ENCODE peak calls at places on chromosome 17, in nine cellular contexts. D is activated gamma-delta T cell treated with Interleukin-2 at 50 U/mL for 16 hours, V is RWPE2, Y is HTR-8/SVneo, Z is cardiac muscle cell, K is AG04450, H is NCI-H1417, U is aorta, Q is H54. I is an unnamed sample.

GRCh38 chr17:10699861-10700260 is 2.5 kb downstream of the ADPRM start:
- DNase-seq in D (no peak), V (no peak), Y (no peak), Z (peak; percentile 81), K (no peak), H (no peak), U (no peak), Q (no peak), I (no peak)

GRCh38 chr17:36602030-36602737 is 801 bp downstream of the MRM1 start:
- DNase-seq in D (no peak), V (peak; percentile 61), Y (no peak), Z (peak; percentile 18), K (no peak), H (peak; percentile 64), U (no peak), Q (no peak), I (no peak)

GRCh38 chr17:14622622-14623101 is 321.8 kb downstream of the HS3ST3B1 start:
- DNase-seq in D (no peak), V (no peak), Y (peak; percentile 18), Z (no peak), K (no peak), H (no peak), U (no peak), Q (no peak), I (no peak)

GRCh38 chr17:39080416-39081179 is 70.8 kb downstream of the PLXDC1 start:
- DNase-seq in D (no peak), V (no peak), Y (no peak), Z (peak; percentile 56), K (no peak), H (no peak), U (peak; percentile 64), Q (no peak), I (no peak)

GRCh38 chr17:21263351-21263750 is 10.1 kb upstream of the NATD1 start:
- DNase-seq in D (no peak), V (no peak), Y (no peak), Z (peak; percentile 49), K (no peak), H (no peak), U (no peak), Q (no peak), I (no peak)

GRCh38 chr17:40551091-40551873 is 14.0 kb downstream of the CCR7 start:
- DNase-seq in D (no peak), V (no peak), Y (no peak), Z (peak; percentile 99), K (peak; percentile 99), H (no peak), U (peak; percentile 87), Q (no peak), I (peak; percentile 99)

GRCh38 chr17:2051388-2052237 is 3.3 kb upstream of the HIC1 start:
- DNase-seq in D (no peak), V (no peak), Y (no peak), Z (no peak), K (no peak), H (no peak), U (peak; percentile 57), Q (no peak), I (no peak)

GRCh38 chr17:6530324-6530920 is 25.9 kb downstream of the PITPNM3 start:
- DNase-seq in D (no peak), V (no peak), Y (no peak), Z (no peak), K (no peak), H (no peak), U (no peak), Q (no peak), I (no peak)

GRCh38 chr17:82881900-82882714 is 42.3 kb upstream of the ZNF750 start:
- DNase-seq in D (no peak), V (no peak), Y (no peak), Z (no peak), K (no peak), H (no peak), U (peak; percentile 91), Q (no peak), I (no peak)

GRCh38 chr17:64327201-64327930 is 63.3 kb downstream of the PECAM1 start:
- DNase-seq in D (no peak), V (no peak), Y (no peak), Z (peak; percentile 93), K (no peak), H (peak; percentile 31), U (no peak), Q (no peak), I (no peak)

GRCh38 chr17:57442914-57443571 is 186.7 kb downstream of the MSI2 start:
- DNase-seq in D (peak; percentile 54), V (no peak), Y (no peak), Z (peak; percentile 52), K (no peak), H (no peak), U (peak; percentile 82), Q (peak; percentile 80), I (no peak)

GRCh38 chr17:72838068-72838467 is 254.4 kb downstream of the SLC39A11 start:
- DNase-seq in D (no peak), V (no peak), Y (no peak), Z (no peak), K (no peak), H (no peak), U (no peak), Q (no peak), I (no peak)

GRCh38 chr17:28926366-28926765 is 23.5 kb upstream of the DHRS13 start:
- DNase-seq in D (no peak), V (no peak), Y (no peak), Z (no peak), K (no peak), H (no peak), U (no peak), Q (no peak), I (no peak)

GRCh38 chr17:72049914-72050313 is 70.9 kb upstream of the SOX9 start:
- DNase-seq in D (no peak), V (no peak), Y (no peak), Z (no peak), K (no peak), H (no peak), U (no peak), Q (no peak), I (no peak)

GRCh38 chr17:31431795-31432658 is 40.6 kb downstream of the RAB11FIP4 start:
- DNase-seq in D (no peak), V (no peak), Y (no peak), Z (no peak), K (no peak), H (peak; percentile 35), U (no peak), Q (no peak), I (no peak)

GRCh38 chr17:45135978-45136791 is 698 bp downstream of the ACBD4 start:
- DNase-seq in D (no peak), V (no peak), Y (no peak), Z (no peak), K (no peak), H (no peak), U (no peak), Q (no peak), I (no peak)

GRCh38 chr17:18267927-18268711 is 7.7 kb downstream of the MIEF2 start:
- DNase-seq in D (no peak), V (no peak), Y (peak; percentile 56), Z (no peak), K (no peak), H (no peak), U (no peak), Q (peak; percentile 66), I (no peak)

GRCh38 chr17:68533887-68534700 is 21.9 kb downstream of the PRKAR1A start:
- DNase-seq in D (no peak), V (no peak), Y (no peak), Z (peak; percentile 47), K (no peak), H (peak; percentile 16), U (no peak), Q (no peak), I (no peak)

GRCh38 chr17:76926237-76926866 is 58.1 kb downstream of the MGAT5B start:
- DNase-seq in D (no peak), V (no peak), Y (no peak), Z (no peak), K (no peak), H (no peak), U (no peak), Q (no peak), I (no peak)

GRCh38 chr17:34567665-34568064 is 11.7 kb upstream of the TMEM132E start:
- DNase-seq in D (no peak), V (no peak), Y (peak; percentile 31), Z (peak; percentile 8), K (no peak), H (no peak), U (no peak), Q (no peak), I (no peak)

GRCh38 chr17:54968954-54969400 is 412 bp downstream of the STXBP4 start:
- DNase-seq in D (peak; percentile 13), V (no peak), Y (peak; percentile 45), Z (peak; percentile 51), K (no peak), H (no peak), U (peak; percentile 51), Q (no peak), I (no peak)

GRCh38 chr17:62660629-62661118 is 33.2 kb downstream of the MRC2 start:
- DNase-seq in D (no peak), V (no peak), Y (no peak), Z (no peak), K (no peak), H (no peak), U (no peak), Q (no peak), I (no peak)

GRCh38 chr17:8125947-8126305 is 2.0 kb upstream of the HES7 start:
- DNase-seq in D (no peak), V (no peak), Y (no peak), Z (no peak), K (no peak), H (no peak), U (no peak), Q (no peak), I (no peak)

GRCh38 chr17:16971458-16972338 is at the start of gene TNFRSF13B:
- DNase-seq in D (no peak), V (no peak), Y (no peak), Z (no peak), K (no peak), H (no peak), U (no peak), Q (no peak), I (no peak)

GRCh38 chr17:43907425-43907981 is at the start of gene MPP2:
- DNase-seq in D (peak; percentile 52), V (no peak), Y (peak; percentile 88), Z (peak; percentile 76), K (peak; percentile 26), H (peak; percentile 83), U (peak; percentile 87), Q (peak; percentile 65), I (no peak)

GRCh38 chr17:19940722-19941464 is 36.7 kb downstream of the AKAP10 start:
- DNase-seq in D (no peak), V (no peak), Y (no peak), Z (peak; percentile 68), K (no peak), H (no peak), U (no peak), Q (no peak), I (no peak)

GRCh38 chr17:79065105-79065670 is 9.4 kb upstream of the ENGASE start:
- DNase-seq in D (peak; percentile 53), V (no peak), Y (no peak), Z (peak; percentile 54), K (no peak), H (peak; percentile 61), U (peak; percentile 57), Q (no peak), I (no peak)

GRCh38 chr17:5821057-5821456 is 236.7 kb upstream of the NLRP1 start:
- DNase-seq in D (no peak), V (no peak), Y (no peak), Z (no peak), K (no peak), H (no peak), U (no peak), Q (no peak), I (no peak)

GRCh38 chr17:27295945-27296344 is 2.0 kb downstream of the WSB1 start:
- DNase-seq in D (no peak), V (no peak), Y (no peak), Z (peak; percentile 19), K (no peak), H (no peak), U (no peak), Q (no peak), I (no peak)

GRCh38 chr17:45841883-45842525 is 2.7 kb upstream of the SPPL2C start:
- DNase-seq in D (no peak), V (no peak), Y (no peak), Z (no peak), K (no peak), H (peak; percentile 83), U (no peak), Q (no peak), I (no peak)

GRCh38 chr17:46878055-46878454 is 26.7 kb downstream of the WNT9B start:
- DNase-seq in D (no peak), V (no peak), Y (no peak), Z (no peak), K (no peak), H (no peak), U (peak; percentile 84), Q (no peak), I (no peak)